ENCODE peak calls at places on chromosomes 1 and 21, in eight cellular contexts. One of them, this sample, is unnamed.

GRCh38 chr1:91851130-91852010 is 34.6 kb downstream of the TGFBR3 start:
- DNase-seq in brain microvascular endothelial cell: peak; percentile 51
- DNase-seq in fibroblast of the conjunctiva: peak; percentile 83
- DNase-seq in CD8-positive, alpha-beta memory T cell: no peak
- DNase-seq in cardiac muscle cell: peak; percentile 96
- DNase-seq in GM04503: no peak
- DNase-seq in caudate nucleus: no peak
- DNase-seq in NCI-H345: peak; percentile 69
- DNase-seq in this sample: no peak

GRCh38 chr1:28507646-28508434 is 2.0 kb downstream of the RCC1 start:
- DNase-seq in GM04503: no peak
- DNase-seq in brain microvascular endothelial cell: no peak
- DNase-seq in fibroblast of the conjunctiva: no peak
- DNase-seq in NCI-H345: no peak
- DNase-seq in caudate nucleus: no peak
- DNase-seq in cardiac muscle cell: peak; percentile 21
- DNase-seq in CD8-positive, alpha-beta memory T cell: no peak
- DNase-seq in this sample: no peak

GRCh38 chr1:26862781-26863676 is at the start of gene SFN:
- DNase-seq in fibroblast of the conjunctiva: no peak
- DNase-seq in NCI-H345: peak; percentile 97
- DNase-seq in CD8-positive, alpha-beta memory T cell: no peak
- DNase-seq in brain microvascular endothelial cell: no peak
- DNase-seq in caudate nucleus: no peak
- DNase-seq in GM04503: no peak
- DNase-seq in cardiac muscle cell: no peak
- DNase-seq in this sample: no peak

GRCh38 chr21:35565204-35565611 is 495.1 kb downstream of the SETD4 start:
- DNase-seq in NCI-H345: no peak
- DNase-seq in CD8-positive, alpha-beta memory T cell: no peak
- DNase-seq in fibroblast of the conjunctiva: no peak
- DNase-seq in GM04503: peak; percentile 73
- DNase-seq in caudate nucleus: no peak
- DNase-seq in brain microvascular endothelial cell: peak; percentile 92
- DNase-seq in cardiac muscle cell: peak; percentile 89
- DNase-seq in this sample: no peak

GRCh38 chr1:72086394-72086793 is 195.9 kb downstream of the NEGR1 start:
- DNase-seq in NCI-H345: no peak
- DNase-seq in brain microvascular endothelial cell: no peak
- DNase-seq in fibroblast of the conjunctiva: no peak
- DNase-seq in CD8-positive, alpha-beta memory T cell: no peak
- DNase-seq in cardiac muscle cell: no peak
- DNase-seq in caudate nucleus: no peak
- DNase-seq in GM04503: no peak
- DNase-seq in this sample: no peak

GRCh38 chr1:32651461-32652073 is 559 bp downstream of the RBBP4 start:
- DNase-seq in GM04503: peak; percentile 26
- DNase-seq in fibroblast of the conjunctiva: no peak
- DNase-seq in cardiac muscle cell: no peak
- DNase-seq in caudate nucleus: no peak
- DNase-seq in NCI-H345: no peak
- DNase-seq in brain microvascular endothelial cell: no peak
- DNase-seq in CD8-positive, alpha-beta memory T cell: no peak
- DNase-seq in this sample: no peak

GRCh38 chr1:218874313-218874712 is 299.4 kb upstream of the LYPLAL1 start:
- DNase-seq in caudate nucleus: no peak
- DNase-seq in fibroblast of the conjunctiva: no peak
- DNase-seq in cardiac muscle cell: peak; percentile 96
- DNase-seq in brain microvascular endothelial cell: peak; percentile 92
- DNase-seq in GM04503: peak; percentile 14
- DNase-seq in CD8-positive, alpha-beta memory T cell: no peak
- DNase-seq in NCI-H345: no peak
- DNase-seq in this sample: no peak

GRCh38 chr1:150551784-150552691 is 2.8 kb downstream of the ADAMTSL4 start:
- DNase-seq in GM04503: no peak
- DNase-seq in cardiac muscle cell: peak; percentile 98
- DNase-seq in fibroblast of the conjunctiva: peak; percentile 94
- DNase-seq in NCI-H345: no peak
- DNase-seq in caudate nucleus: no peak
- DNase-seq in brain microvascular endothelial cell: peak; percentile 89
- DNase-seq in CD8-positive, alpha-beta memory T cell: no peak
- DNase-seq in this sample: no peak

This sample was measured in activated B cell treated with CpG ODN at 0.5 μM for 24 hours.